ENCODE peak calls at places on chromosomes 11 and 22, in eight cellular contexts. One of them, this sample, is unnamed.

GRCh38 chr11:92826136-92826535 is 143.3 kb upstream of the MTNR1B start:
- DNase-seq in IMR-90: peak
- DNase-seq in neuronal stem cell: no peak
- DNase-seq in MM.1S: no peak
- DNase-seq in mammary epithelial cell: peak
- DNase-seq in endodermal cell: no peak
- DNase-seq in K562: no peak
- DNase-seq in adipocyte: no peak
- DNase-seq in this sample: no peak

GRCh38 chr22:43988116-43988817 is 33.0 kb downstream of the SAMM50 start:
- DNase-seq in IMR-90: no peak
- DNase-seq in neuronal stem cell: no peak
- DNase-seq in MM.1S: no peak
- DNase-seq in mammary epithelial cell: no peak
- DNase-seq in endodermal cell: no peak
- DNase-seq in K562: no peak
- DNase-seq in adipocyte: peak
- DNase-seq in this sample: no peak

GRCh38 chr22:27638329-27639179 is 163.0 kb downstream of the MN1 start:
- DNase-seq in IMR-90: no peak
- DNase-seq in neuronal stem cell: no peak
- DNase-seq in MM.1S: no peak
- DNase-seq in mammary epithelial cell: no peak
- DNase-seq in endodermal cell: no peak
- DNase-seq in K562: no peak
- DNase-seq in adipocyte: no peak
- DNase-seq in this sample: no peak

GRCh38 chr11:3808846-3809623 is 675 bp downstream of the PGAP2 start:
- DNase-seq in IMR-90: peak
- DNase-seq in neuronal stem cell: no peak
- DNase-seq in MM.1S: peak
- DNase-seq in mammary epithelial cell: peak
- DNase-seq in endodermal cell: peak
- DNase-seq in K562: peak
- DNase-seq in adipocyte: peak
- DNase-seq in this sample: no peak

GRCh38 chr11:62539238-62539925 is 7.2 kb downstream of the AHNAK start:
- DNase-seq in IMR-90: peak
- DNase-seq in neuronal stem cell: no peak
- DNase-seq in MM.1S: no peak
- DNase-seq in mammary epithelial cell: peak
- DNase-seq in endodermal cell: peak
- DNase-seq in K562: peak
- DNase-seq in adipocyte: peak
- DNase-seq in this sample: peak

GRCh38 chr11:73358071-73358470 is 18.1 kb upstream of the RELT start:
- DNase-seq in IMR-90: peak
- DNase-seq in neuronal stem cell: no peak
- DNase-seq in MM.1S: no peak
- DNase-seq in mammary epithelial cell: no peak
- DNase-seq in endodermal cell: no peak
- DNase-seq in K562: no peak
- DNase-seq in adipocyte: no peak
- DNase-seq in this sample: no peak

GRCh38 chr11:25242928-25243327 is 746.1 kb downstream of the LUZP2 start:
- DNase-seq in IMR-90: no peak
- DNase-seq in neuronal stem cell: no peak
- DNase-seq in MM.1S: no peak
- DNase-seq in mammary epithelial cell: peak
- DNase-seq in endodermal cell: no peak
- DNase-seq in K562: no peak
- DNase-seq in adipocyte: no peak
- DNase-seq in this sample: no peak

GRCh38 chr11:14320020-14320419 is 39.0 kb downstream of the RRAS2 start:
- DNase-seq in IMR-90: peak
- DNase-seq in neuronal stem cell: no peak
- DNase-seq in MM.1S: peak
- DNase-seq in mammary epithelial cell: no peak
- DNase-seq in endodermal cell: no peak
- DNase-seq in K562: no peak
- DNase-seq in adipocyte: peak
- DNase-seq in this sample: no peak

GRCh38 chr22:47474895-47475294 is 712.4 kb downstream of the TBC1D22A start:
- DNase-seq in IMR-90: no peak
- DNase-seq in neuronal stem cell: no peak
- DNase-seq in MM.1S: no peak
- DNase-seq in mammary epithelial cell: no peak
- DNase-seq in endodermal cell: no peak
- DNase-seq in K562: no peak
- DNase-seq in adipocyte: no peak
- DNase-seq in this sample: no peak

DNA sequence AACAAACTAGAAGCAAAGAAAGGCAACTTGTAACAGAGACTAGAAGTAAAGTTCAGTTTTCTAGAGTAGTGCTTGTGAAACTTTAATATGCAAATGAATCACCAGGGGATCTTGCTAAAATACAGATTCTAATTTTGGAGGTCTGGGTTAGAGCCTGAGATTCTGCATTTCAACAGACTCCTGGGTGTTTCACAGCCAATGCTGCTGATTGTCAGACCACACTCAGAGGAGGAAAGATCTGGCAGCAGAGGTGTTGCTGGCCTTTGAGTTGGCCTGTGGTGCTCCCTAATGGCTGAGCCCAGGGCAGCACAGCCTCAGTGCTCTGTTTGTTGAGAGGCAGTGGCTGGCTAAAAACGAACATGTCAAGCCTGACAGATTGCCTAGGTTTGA is 5.4 kb downstream of the CRY2 start:
- DNase-seq in IMR-90: no peak
- DNase-seq in neuronal stem cell: no peak
- DNase-seq in MM.1S: peak
- DNase-seq in mammary epithelial cell: no peak
- DNase-seq in endodermal cell: peak
- DNase-seq in K562: no peak
- DNase-seq in adipocyte: no peak
- DNase-seq in this sample: no peak
- H3K4me3 ChIP-seq in IMR-90: no peak
- H3K4me3 ChIP-seq in neuronal stem cell: no peak
- H3K4me3 ChIP-seq in MM.1S: peak
- H3K4me3 ChIP-seq in mammary epithelial cell: no peak
- H3K4me3 ChIP-seq in endodermal cell: no peak
- H3K4me3 ChIP-seq in K562: no peak
- H3K4me3 ChIP-seq in adipocyte: peak
- H3K4me3 ChIP-seq in this sample: no peak

GRCh38 chr11:79199729-79200354 is 241.0 kb downstream of the TENM4 start:
- DNase-seq in IMR-90: no peak
- DNase-seq in neuronal stem cell: no peak
- DNase-seq in MM.1S: no peak
- DNase-seq in mammary epithelial cell: no peak
- DNase-seq in endodermal cell: no peak
- DNase-seq in K562: no peak
- DNase-seq in adipocyte: no peak
- DNase-seq in this sample: no peak

GRCh38 chr11:79198898-79199250 is 242.0 kb downstream of the TENM4 start:
- DNase-seq in IMR-90: peak
- DNase-seq in neuronal stem cell: no peak
- DNase-seq in MM.1S: no peak
- DNase-seq in mammary epithelial cell: peak
- DNase-seq in endodermal cell: no peak
- DNase-seq in K562: no peak
- DNase-seq in adipocyte: no peak
- DNase-seq in this sample: no peak

GRCh38 chr11:79195209-79195608 is 245.6 kb downstream of the TENM4 start:
- DNase-seq in IMR-90: no peak
- DNase-seq in neuronal stem cell: no peak
- DNase-seq in MM.1S: no peak
- DNase-seq in mammary epithelial cell: no peak
- DNase-seq in endodermal cell: no peak
- DNase-seq in K562: no peak
- DNase-seq in adipocyte: no peak
- DNase-seq in this sample: no peak

GRCh38 chr11:79198203-79198897 is 242.5 kb downstream of the TENM4 start:
- DNase-seq in IMR-90: no peak
- DNase-seq in neuronal stem cell: no peak
- DNase-seq in MM.1S: no peak
- DNase-seq in mammary epithelial cell: no peak
- DNase-seq in endodermal cell: no peak
- DNase-seq in K562: no peak
- DNase-seq in adipocyte: no peak
- DNase-seq in this sample: no peak

GRCh38 chr11:79196950-79197349 is 243.9 kb downstream of the TENM4 start:
- DNase-seq in IMR-90: no peak
- DNase-seq in neuronal stem cell: no peak
- DNase-seq in MM.1S: no peak
- DNase-seq in mammary epithelial cell: peak
- DNase-seq in endodermal cell: no peak
- DNase-seq in K562: no peak
- DNase-seq in adipocyte: no peak
- DNase-seq in this sample: no peak
- H3K9ac ChIP-seq in IMR-90: no peak
- H3K9ac ChIP-seq in neuronal stem cell: no peak
- H3K9ac ChIP-seq in MM.1S: no peak
- H3K9ac ChIP-seq in mammary epithelial cell: no peak
- H3K9ac ChIP-seq in endodermal cell: no peak
- H3K9ac ChIP-seq in K562: no peak
- H3K9ac ChIP-seq in adipocyte: no peak
- H3K9ac ChIP-seq in this sample: no peak

DNA sequence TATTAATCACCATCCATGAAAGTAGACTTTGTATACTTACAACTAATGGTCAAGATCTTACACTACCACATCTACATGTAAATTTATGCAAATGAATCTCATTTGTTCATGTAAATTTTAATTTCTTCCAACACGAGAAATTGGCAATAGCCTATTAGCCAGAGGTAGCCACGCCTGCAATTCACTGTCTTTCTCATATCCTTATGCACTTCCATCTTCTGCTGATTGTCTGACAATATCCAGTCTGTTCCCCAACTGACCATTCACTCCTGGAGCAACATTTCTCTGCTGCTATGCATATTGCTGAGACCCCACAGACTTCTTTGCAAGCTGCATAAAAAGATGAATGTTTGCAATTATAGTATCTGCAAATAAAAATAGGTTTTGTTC is 2.5 kb downstream of the NNMT start:
- DNase-seq in IMR-90: no peak
- DNase-seq in neuronal stem cell: no peak
- DNase-seq in MM.1S: no peak
- DNase-seq in mammary epithelial cell: no peak
- DNase-seq in endodermal cell: no peak
- DNase-seq in K562: no peak
- DNase-seq in adipocyte: no peak
- DNase-seq in this sample: no peak
- H3K4me3 ChIP-seq in IMR-90: peak
- H3K4me3 ChIP-seq in neuronal stem cell: no peak
- H3K4me3 ChIP-seq in MM.1S: no peak
- H3K4me3 ChIP-seq in mammary epithelial cell: peak
- H3K4me3 ChIP-seq in endodermal cell: no peak
- H3K4me3 ChIP-seq in K562: no peak
- H3K4me3 ChIP-seq in adipocyte: peak
- H3K4me3 ChIP-seq in this sample: peak

DNA sequence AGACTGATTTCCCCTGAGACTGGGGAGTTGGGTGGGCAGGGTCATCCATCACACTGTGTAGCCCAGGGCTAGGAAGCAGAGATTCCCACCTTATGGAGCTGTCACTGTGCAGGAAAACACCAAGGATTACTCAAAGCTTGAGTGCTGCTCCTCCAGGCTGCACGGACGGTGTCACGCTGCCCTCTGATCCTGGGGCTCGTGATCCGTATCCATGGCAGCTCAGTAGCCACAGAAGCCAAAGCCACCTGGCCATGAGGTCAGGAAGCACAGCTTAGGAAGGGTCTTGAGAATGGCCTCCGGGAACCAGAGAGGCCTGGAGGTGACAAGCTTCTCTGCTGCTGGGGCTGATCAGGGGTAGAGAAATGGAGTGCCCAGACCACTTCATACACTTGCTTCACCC is 112.2 kb upstream of the CSNK2A3 start:
- DNase-seq in IMR-90: no peak
- DNase-seq in neuronal stem cell: no peak
- DNase-seq in MM.1S: no peak
- DNase-seq in mammary epithelial cell: no peak
- DNase-seq in endodermal cell: no peak
- DNase-seq in K562: no peak
- DNase-seq in adipocyte: no peak
- DNase-seq in this sample: no peak
- H3K9ac ChIP-seq in IMR-90: no peak
- H3K9ac ChIP-seq in neuronal stem cell: no peak
- H3K9ac ChIP-seq in MM.1S: no peak
- H3K9ac ChIP-seq in mammary epithelial cell: no peak
- H3K9ac ChIP-seq in endodermal cell: no peak
- H3K9ac ChIP-seq in K562: no peak
- H3K9ac ChIP-seq in adipocyte: no peak
- H3K9ac ChIP-seq in this sample: no peak

GRCh38 chr11:67409261-67409666 is 5.4 kb downstream of the TBC1D10C start:
- DNase-seq in IMR-90: no peak
- DNase-seq in neuronal stem cell: no peak
- DNase-seq in MM.1S: peak
- DNase-seq in mammary epithelial cell: no peak
- DNase-seq in endodermal cell: no peak
- DNase-seq in K562: no peak
- DNase-seq in adipocyte: no peak
- DNase-seq in this sample: peak
- H3K4me3 ChIP-seq in IMR-90: no peak
- H3K4me3 ChIP-seq in neuronal stem cell: no peak
- H3K4me3 ChIP-seq in MM.1S: peak
- H3K4me3 ChIP-seq in mammary epithelial cell: no peak
- H3K4me3 ChIP-seq in endodermal cell: no peak
- H3K4me3 ChIP-seq in K562: no peak
- H3K4me3 ChIP-seq in adipocyte: no peak
- H3K4me3 ChIP-seq in this sample: no peak

GRCh38 chr11:94652735-94653284 is 85.6 kb downstream of the PIWIL4 start:
- DNase-seq in IMR-90: no peak
- DNase-seq in neuronal stem cell: no peak
- DNase-seq in MM.1S: no peak
- DNase-seq in mammary epithelial cell: no peak
- DNase-seq in endodermal cell: peak
- DNase-seq in K562: no peak
- DNase-seq in adipocyte: no peak
- DNase-seq in this sample: no peak
- H3K9ac ChIP-seq in IMR-90: no peak
- H3K9ac ChIP-seq in neuronal stem cell: no peak
- H3K9ac ChIP-seq in MM.1S: no peak
- H3K9ac ChIP-seq in mammary epithelial cell: no peak
- H3K9ac ChIP-seq in endodermal cell: no peak
- H3K9ac ChIP-seq in K562: no peak
- H3K9ac ChIP-seq in adipocyte: no peak
- H3K9ac ChIP-seq in this sample: no peak

DNA sequence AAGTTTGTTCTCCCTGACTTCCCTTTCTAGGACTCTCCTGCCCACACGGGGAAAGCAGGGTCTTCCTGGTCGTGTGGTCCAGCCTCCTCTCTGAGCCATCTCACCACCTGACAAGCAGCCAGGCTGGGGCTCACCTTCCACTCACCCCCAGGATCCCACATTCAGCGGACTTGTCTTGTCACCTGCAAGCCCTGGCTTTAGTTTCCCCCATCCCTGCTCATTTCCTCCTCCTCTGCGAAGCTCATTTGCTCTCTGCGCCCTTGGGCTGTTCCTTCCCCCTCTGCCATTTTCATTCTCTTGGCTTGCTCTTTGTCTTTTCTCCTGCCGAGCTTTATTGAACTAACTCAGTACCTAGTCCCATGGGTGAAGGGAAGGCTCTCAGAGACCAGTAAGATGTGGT is 1.9 kb downstream of the ST14 start:
- DNase-seq in IMR-90: no peak
- DNase-seq in neuronal stem cell: no peak
- DNase-seq in MM.1S: no peak
- DNase-seq in mammary epithelial cell: no peak
- DNase-seq in endodermal cell: no peak
- DNase-seq in K562: no peak
- DNase-seq in adipocyte: no peak
- DNase-seq in this sample: no peak
- H3K4me3 ChIP-seq in IMR-90: no peak
- H3K4me3 ChIP-seq in neuronal stem cell: no peak
- H3K4me3 ChIP-seq in MM.1S: peak
- H3K4me3 ChIP-seq in mammary epithelial cell: no peak
- H3K4me3 ChIP-seq in endodermal cell: no peak
- H3K4me3 ChIP-seq in K562: no peak
- H3K4me3 ChIP-seq in adipocyte: no peak
- H3K4me3 ChIP-seq in this sample: peak